ENCODE peak calls at places on chromosomes 3 and 15, in four cellular contexts. D is lower leg skin; O is activated CD8-positive, alpha-beta T cell treated with anti-CD3 and anti-CD28 coated beads for 36 hours; B is epithelial cell of esophagus. Q is an unnamed sample.

GRCh38 chr3:53178246-53178645 is 17.2 kb downstream of the PRKCD start:
- DNase-seq in D (no peak), O (no peak), B (no peak), Q (no peak)

GRCh38 chr15:45646220-45646619 is 11.4 kb downstream of the SQOR start:
- DNase-seq in D (peak), O (peak), B (peak), Q (no peak)

GRCh38 chr3:31077826-31078225 is 183.4 kb upstream of the GADL1 start:
- DNase-seq in D (no peak), O (no peak), B (peak), Q (no peak)

GRCh38 chr3:55617385-55617784 is 130.3 kb upstream of the WNT5A start:
- DNase-seq in D (no peak), O (no peak), B (no peak), Q (no peak)

GRCh38 chr3:136858381-136858780 is 3.6 kb upstream of the NCK1 start:
- DNase-seq in D (no peak), O (no peak), B (no peak), Q (no peak)

GRCh38 chr3:180802837-180803236 is 109.6 kb upstream of the FXR1 start:
- DNase-seq in D (no peak), O (no peak), B (peak), Q (no peak)

GRCh38 chr3:107227091-107227490 is 150.1 kb upstream of the CCDC54 start:
- DNase-seq in D (no peak), O (no peak), B (no peak), Q (no peak)

GRCh38 chr3:81778678-81779182 is 17.3 kb upstream of the GBE1 start:
- DNase-seq in D (no peak), O (no peak), B (no peak), Q (no peak)

GRCh38 chr15:91472316-91472756 is 372.3 kb downstream of the SV2B start:
- DNase-seq in D (no peak), O (peak), B (no peak), Q (no peak)

DNA sequence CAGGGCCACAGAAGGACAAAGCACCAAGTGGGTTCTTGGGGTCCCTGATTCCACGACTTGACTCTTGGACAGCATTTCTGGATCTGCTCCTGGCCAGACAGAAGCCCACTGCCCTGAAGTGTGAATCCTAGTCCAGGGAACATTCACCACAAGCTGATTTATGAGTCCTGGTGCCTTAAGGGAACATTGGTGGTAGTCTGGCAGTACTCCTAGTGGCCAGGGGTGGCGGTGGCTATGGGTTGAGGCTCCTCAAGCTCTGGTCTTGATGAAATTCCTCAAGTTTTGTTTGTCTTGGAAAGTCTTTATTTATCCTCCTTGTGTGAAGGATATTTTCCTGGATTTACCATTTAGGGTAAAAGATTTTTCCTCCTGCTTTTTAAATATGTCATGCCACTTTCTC is 307.5 kb downstream of the PYDC2 start:
- DNase-seq in D (no peak), O (no peak), B (no peak), Q (no peak)
- TF ChIP-seq CTCF in D (no peak), O (no peak), B (no peak), Q (no peak)

GRCh38 chr3:161020264-161020663 is 84.9 kb downstream of the B3GALNT1 start:
- DNase-seq in D (no peak), O (no peak), B (no peak), Q (no peak)
- TF ChIP-seq CTCF in D (no peak), O (no peak), B (no peak), Q (no peak)

GRCh38 chr3:138331143-138331894 is 1.7 kb upstream of the NME9 start:
- DNase-seq in D (no peak), O (no peak), B (no peak), Q (no peak)
- TF ChIP-seq CTCF in D (no peak), O (peak), B (peak), Q (no peak)

DNA sequence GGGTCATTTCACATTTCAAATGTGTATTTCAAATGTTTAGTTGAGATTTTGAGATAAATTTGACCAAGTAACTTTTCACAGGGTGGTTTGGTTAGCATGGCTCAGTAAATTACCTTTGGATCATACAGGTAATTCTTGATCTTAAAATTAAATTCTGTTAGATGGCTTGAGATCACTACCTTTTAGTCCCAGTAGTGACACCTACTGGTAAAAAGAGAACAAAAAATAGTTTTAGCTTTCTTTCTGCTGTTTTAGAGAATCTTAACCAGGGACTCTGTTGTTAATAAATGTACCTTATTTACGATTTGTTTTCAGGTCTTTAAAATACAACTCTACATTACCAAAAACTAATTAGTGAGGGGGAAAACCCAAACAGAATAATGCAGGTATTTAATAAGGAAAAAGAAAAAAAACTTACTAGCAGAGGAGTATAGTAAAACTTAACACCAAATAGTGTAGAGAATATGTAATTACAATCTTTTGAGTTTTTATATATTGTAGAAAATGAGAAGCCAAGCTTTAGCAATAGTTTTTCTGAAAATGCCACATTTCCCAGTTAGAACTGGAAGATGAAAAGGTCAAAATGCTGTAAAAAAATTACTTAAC is 620.3 kb upstream of the AGTR1 start:
- DNase-seq in D (no peak), O (no peak), B (peak), Q (peak)
- TF ChIP-seq CTCF in D (no peak), O (no peak), B (peak), Q (peak)

GRCh38 chr15:58381696-58382095 is 50.1 kb upstream of the LIPC start:
- DNase-seq in D (no peak), O (no peak), B (no peak), Q (no peak)

GRCh38 chr15:58386081-58386480 is 45.7 kb upstream of the LIPC start:
- DNase-seq in D (no peak), O (no peak), B (no peak), Q (no peak)

GRCh38 chr15:58384667-58385066 is 47.1 kb upstream of the LIPC start:
- DNase-seq in D (no peak), O (no peak), B (no peak), Q (no peak)

GRCh38 chr15:58386641-58387040 is 45.1 kb upstream of the LIPC start:
- DNase-seq in D (no peak), O (no peak), B (no peak), Q (no peak)

DNA sequence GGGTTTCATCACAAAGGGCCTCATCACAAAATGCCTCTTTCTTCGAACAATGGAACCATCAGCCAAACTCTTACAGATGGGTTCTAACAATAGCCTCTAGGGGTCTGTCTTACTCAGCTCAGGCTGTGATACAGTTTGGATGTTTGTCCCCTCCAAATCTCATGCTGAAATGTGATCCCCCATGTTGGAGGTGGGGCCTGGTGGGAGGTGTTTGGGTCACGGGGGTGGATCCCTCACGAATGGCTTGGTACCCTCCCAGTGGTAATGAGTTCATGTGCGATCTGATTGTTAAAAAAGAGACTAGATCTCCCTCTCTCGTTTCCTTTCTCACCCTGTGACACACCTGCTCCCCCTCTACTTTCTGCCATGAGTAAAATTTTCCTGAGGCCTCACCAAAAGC is 47.9 kb upstream of the LIPC start:
- DNase-seq in D (no peak), O (peak), B (no peak), Q (no peak)
- TF ChIP-seq CTCF in D (no peak), O (no peak), B (no peak), Q (no peak)

GRCh38 chr15:40038654-40039543 is at the start of gene SRP14:
- DNase-seq in D (peak), O (peak), B (peak), Q (peak)
- TF ChIP-seq CTCF in D (peak), O (no peak), B (peak), Q (no peak)